ENCODE peak calls at places on chromosomes 3 and 15, in four cellular contexts. N is tibial artery; A is CD8-positive, alpha-beta T cell; F is heart right ventricle. D is an unnamed sample. For H3K4me1, the result is how much of the 10 kb centered on the place peaks cover.

GRCh38 chr15:68315495-68316007 is 38.0 kb downstream of the FEM1B start:
- DNase-seq in N (peak), A (no peak), F (no peak), D (no peak)

GRCh38 chr3:399647-400046 is 203.1 kb downstream of the CHL1 start:
- DNase-seq in N (no peak), A (no peak), F (no peak), D (no peak)

GRCh38 chr3:17179381-17180205 is 294.8 kb downstream of the PLCL2 start:
- DNase-seq in N (no peak), A (no peak), F (no peak), D (peak)

GRCh38 chr3:50010959-50011358 is 71.0 kb downstream of the RBM6 start:
- DNase-seq in N (no peak), A (no peak), F (no peak), D (no peak)

GRCh38 chr3:169769287-169770181 is at the start of gene ACTRT3:
- DNase-seq in N (peak), A (peak), F (peak), D (peak)

GRCh38 chr3:9820944-9821343 is 10.9 kb downstream of the TTLL3 start:
- DNase-seq in N (no peak), A (no peak), F (no peak), D (no peak)

GRCh38 chr3:178847170-178847569 is 224.4 kb downstream of the ZMAT3 start:
- DNase-seq in N (no peak), A (no peak), F (no peak), D (no peak)

GRCh38 chr3:8622873-8623725 is 21.5 kb downstream of the SSUH2 start:
- DNase-seq in N (peak), A (no peak), F (peak), D (peak)

GRCh38 chr15:91067026-91067425 is 33.0 kb upstream of the SV2B start:
- DNase-seq in N (no peak), A (no peak), F (no peak), D (no peak)

GRCh38 chr15:78007965-78008886 is 69.3 kb downstream of the TBC1D2B start:
- DNase-seq in N (peak), A (no peak), F (peak), D (no peak)

GRCh38 chr3:107684431-107684925 is 161.7 kb downstream of the BBX start:
- DNase-seq in N (no peak), A (no peak), F (no peak), D (no peak)

GRCh38 chr3:195133462-195133861 is 137.5 kb downstream of the XXYLT1 start:
- DNase-seq in N (no peak), A (no peak), F (no peak), D (no peak)

GRCh38 chr15:29671308-29671981 is 150.8 kb downstream of the TJP1 start:
- DNase-seq in N (no peak), A (no peak), F (no peak), D (no peak)

GRCh38 chr15:78058401-78058935 is 19.0 kb downstream of the TBC1D2B start:
- DNase-seq in N (no peak), A (no peak), F (no peak), D (no peak)

GRCh38 chr3:101531473-101532086 is 18.6 kb upstream of the SENP7 start:
- DNase-seq in N (no peak), A (no peak), F (no peak), D (no peak)

GRCh38 chr3:119562307-119562961 is 3.0 kb upstream of the CD80 start:
- DNase-seq in N (no peak), A (no peak), F (no peak), D (peak)

GRCh38 chr15:86611392-86612040 is 531.8 kb downstream of the AGBL1 start:
- DNase-seq in N (no peak), A (no peak), F (no peak), D (no peak)

GRCh38 chr3:129231331-129232119 is 17.9 kb upstream of the COPG1 start:
- DNase-seq in N (no peak), A (no peak), F (no peak), D (no peak)

GRCh38 chr3:108791473-108791872 is 31.1 kb upstream of the TRAT1 start:
- DNase-seq in N (no peak), A (no peak), F (no peak), D (no peak)

GRCh38 chr15:35038655-35039534 is 46.2 kb downstream of the NANOGP8 start:
- DNase-seq in N (no peak), A (no peak), F (no peak), D (no peak)

GRCh38 chr15:62569460-62570404 is 404.6 kb upstream of the C2CD4B start:
- DNase-seq in N (peak), A (no peak), F (peak), D (no peak)

GRCh38 chr3:53238881-53239280 is 16.9 kb downstream of the TKT start:
- DNase-seq in N (no peak), A (no peak), F (no peak), D (no peak)

GRCh38 chr3:39251576-39251975 is 28.3 kb downstream of the CX3CR1 start:
- DNase-seq in N (no peak), A (no peak), F (no peak), D (no peak)

GRCh38 chr3:189404797-189405484 is 226.2 kb upstream of the TP63 start:
- DNase-seq in N (no peak), A (no peak), F (no peak), D (no peak)

GRCh38 chr3:183381673-183382072 is 46.7 kb downstream of the MCF2L2 start:
- DNase-seq in N (no peak), A (no peak), F (no peak), D (no peak)

GRCh38 chr3:41073190-41073589 is 126.1 kb upstream of the CTNNB1 start:
- DNase-seq in N (no peak), A (no peak), F (no peak), D (no peak)

GRCh38 chr3:13019706-13020105 is 53.5 kb downstream of the IQSEC1 start:
- DNase-seq in N (no peak), A (no peak), F (no peak), D (no peak)

GRCh38 chr3:59535791-59536221 is 486.0 kb upstream of the CFAP20DC start:
- DNase-seq in N (no peak), A (no peak), F (no peak), D (no peak)

GRCh38 chr15:90036806-90037509 is 35.8 kb downstream of the ZNF710 start:
- DNase-seq in N (no peak), A (no peak), F (no peak), D (no peak)

GRCh38 chr3:33582234-33582633 is 135.8 kb downstream of the CLASP2 start:
- DNase-seq in N (no peak), A (no peak), F (no peak), D (no peak)
- H3K4me1 ChIP-seq in N (under half), A (under half), F (under half), D (under half)

GRCh38 chr3:149969110-149969944 is 1.4 kb downstream of the PFN2 start:
- DNase-seq in N (peak), A (no peak), F (no peak), D (no peak)
- H3K4me3 ChIP-seq in N (peak), A (peak), F (peak), D (peak)

DNA sequence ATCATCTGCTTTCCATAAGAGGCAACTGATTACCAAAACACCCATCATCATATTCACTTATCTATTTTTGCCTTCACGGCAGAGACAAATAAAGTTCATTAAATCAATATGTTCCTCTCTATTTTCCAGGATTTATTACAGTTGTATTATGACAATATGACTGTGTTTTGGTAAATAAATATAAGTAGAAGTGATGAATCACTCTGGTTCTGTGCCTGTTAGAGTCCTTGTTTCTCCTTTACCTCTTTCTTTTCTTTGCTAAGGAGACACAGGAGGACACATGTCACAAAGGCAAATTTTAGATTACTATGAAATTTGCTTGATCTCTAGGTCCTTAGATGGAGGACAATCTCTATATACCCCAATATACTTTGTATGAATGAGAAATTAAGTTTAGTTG is 152.6 kb upstream of the PLSCR5 start:
- DNase-seq in N (no peak), A (no peak), F (no peak), D (no peak)
- H3K27ac ChIP-seq in N (no peak), A (no peak), F (no peak), D (no peak)

GRCh38 chr3:51800758-51801140 is 21.7 kb upstream of the IQCF6 start:
- DNase-seq in N (no peak), A (no peak), F (no peak), D (no peak)
- H3K4me1 ChIP-seq in N (under half), A (under half), F (under half), D (under half)

DNA sequence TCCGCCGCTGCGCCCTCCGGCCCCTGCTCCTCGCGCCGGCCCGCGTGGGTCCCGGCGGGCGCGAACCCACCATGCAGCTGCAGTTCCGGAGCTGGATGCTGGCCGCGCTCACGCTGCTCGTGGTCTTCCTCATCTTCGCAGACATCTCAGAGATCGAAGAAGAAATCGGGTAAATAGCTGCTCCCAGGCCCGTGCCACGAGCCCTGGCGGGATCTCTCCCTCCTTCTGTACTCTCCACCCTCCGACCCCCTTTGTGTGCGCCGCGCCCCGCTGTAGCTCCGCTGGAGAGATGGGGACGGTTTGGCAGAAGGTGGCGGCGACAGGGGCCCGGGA is 279 bp downstream of the ST8SIA2 start:
- DNase-seq in N (no peak), A (no peak), F (no peak), D (no peak)
- H3K4me3 ChIP-seq in N (no peak), A (no peak), F (peak), D (no peak)

GRCh38 chr15:99749386-99749785 is 16.1 kb upstream of the LYSMD4 start:
- DNase-seq in N (no peak), A (no peak), F (peak), D (no peak)
- H3K27ac ChIP-seq in N (no peak), A (no peak), F (no peak), D (no peak)

DNA sequence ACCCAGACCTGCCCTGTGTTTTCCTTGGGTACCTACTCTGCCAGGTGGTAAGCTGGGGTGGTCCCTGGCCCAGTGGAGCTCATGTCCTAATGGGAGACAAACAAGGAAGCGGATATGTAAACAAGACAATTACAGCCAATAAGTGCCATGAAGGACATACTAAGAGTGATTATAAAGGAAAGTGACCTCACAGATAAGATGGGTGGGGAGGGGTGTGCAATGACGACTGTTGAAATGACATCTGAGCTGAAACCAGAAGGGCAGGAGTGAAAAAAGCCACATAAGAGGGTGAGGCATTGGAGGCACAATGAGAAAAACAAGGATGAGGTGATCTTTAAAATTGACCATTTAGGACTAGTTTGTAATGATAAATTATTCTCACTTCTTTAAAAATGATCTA is 336.2 kb upstream of the IL12A start:
- DNase-seq in N (no peak), A (no peak), F (no peak), D (no peak)
- H3K4me1 ChIP-seq in N (under half), A (under half), F (under half), D (under half)